ENCODE peak calls at places on chromosomes 11 and 22, in seven cellular contexts. W, L, T, E, S, X and Z are unnamed samples.

GRCh38 chr11:43579171-43579918 is 101.2 kb upstream of the HSD17B12 start:
- DNase-seq in W (peak), L (peak), T (no peak), E (no peak), S (no peak), X (peak), Z (no peak)

GRCh38 chr22:37435970-37436603 is 8.8 kb upstream of the ELFN2 start:
- DNase-seq in W (no peak), L (no peak), T (no peak), E (no peak), S (no peak), X (no peak), Z (no peak)

GRCh38 chr11:1292644-1293618 is 16.5 kb downstream of the TOLLIP start:
- DNase-seq in W (no peak), L (no peak), T (no peak), E (no peak), S (no peak), X (peak), Z (no peak)

GRCh38 chr11:8701891-8702597 is 19.5 kb downstream of the RPL27A start:
- DNase-seq in W (no peak), L (no peak), T (no peak), E (no peak), S (no peak), X (no peak), Z (no peak)

GRCh38 chr11:34208266-34209135 is 103.1 kb downstream of the NAT10 start:
- DNase-seq in W (peak), L (no peak), T (no peak), E (no peak), S (no peak), X (no peak), Z (peak)

GRCh38 chr11:75100314-75100713 is 3.6 kb upstream of the OR2AT4 start:
- DNase-seq in W (peak), L (no peak), T (peak), E (no peak), S (no peak), X (no peak), Z (peak)

GRCh38 chr11:12889243-12889642 is 119.9 kb upstream of the RASSF10 start:
- DNase-seq in W (peak), L (peak), T (peak), E (peak), S (no peak), X (no peak), Z (peak)

GRCh38 chr11:107752954-107753822 is 41.3 kb upstream of the SLN start:
- DNase-seq in W (no peak), L (no peak), T (no peak), E (no peak), S (no peak), X (no peak), Z (no peak)

GRCh38 chr11:97702948-97703347 is 1313.1 kb downstream of the JRKL start:
- DNase-seq in W (no peak), L (no peak), T (no peak), E (no peak), S (no peak), X (no peak), Z (no peak)

GRCh38 chr11:43833657-43834073 is 47.0 kb upstream of the ALKBH3 start:
- DNase-seq in W (peak), L (peak), T (peak), E (no peak), S (peak), X (no peak), Z (peak)

GRCh38 chr11:46290598-46291309 is 13.3 kb downstream of the CREB3L1 start:
- DNase-seq in W (peak), L (peak), T (peak), E (peak), S (peak), X (peak), Z (peak)

GRCh38 chr22:20198527-20199319 is 47.9 kb upstream of the CCDC188 start:
- DNase-seq in W (no peak), L (no peak), T (no peak), E (no peak), S (no peak), X (no peak), Z (no peak)

GRCh38 chr11:116331381-116331780 is 441.4 kb downstream of the BUD13 start:
- DNase-seq in W (no peak), L (no peak), T (no peak), E (no peak), S (no peak), X (no peak), Z (no peak)

GRCh38 chr11:78660451-78660850 is 85.8 kb upstream of the NARS2 start:
- DNase-seq in W (no peak), L (no peak), T (no peak), E (no peak), S (no peak), X (no peak), Z (no peak)

GRCh38 chr11:121426476-121427454 is 25.3 kb upstream of the SORL1 start:
- DNase-seq in W (no peak), L (no peak), T (no peak), E (peak), S (peak), X (peak), Z (no peak)

GRCh38 chr11:123180166-123180565 is 14.9 kb downstream of the CLMP start:
- DNase-seq in W (peak), L (peak), T (no peak), E (no peak), S (no peak), X (no peak), Z (peak)

GRCh38 chr11:6354651-6355485 is 34.6 kb upstream of the CAVIN3 start:
- DNase-seq in W (no peak), L (no peak), T (no peak), E (no peak), S (no peak), X (no peak), Z (no peak)

GRCh38 chr22:30890689-30891442 is 77.7 kb downstream of the MORC2 start:
- DNase-seq in W (peak), L (peak), T (peak), E (no peak), S (peak), X (peak), Z (peak)

GRCh38 chr11:113023228-113023627 is 62.0 kb downstream of the NCAM1 start:
- DNase-seq in W (no peak), L (no peak), T (no peak), E (no peak), S (no peak), X (no peak), Z (no peak)

GRCh38 chr11:78226684-78227680 is 38.3 kb downstream of the USP35 start:
- DNase-seq in W (no peak), L (no peak), T (no peak), E (no peak), S (no peak), X (no peak), Z (no peak)

GRCh38 chr22:41913842-41914534 is 886 bp downstream of the SHISA8 start:
- DNase-seq in W (no peak), L (no peak), T (no peak), E (no peak), S (no peak), X (no peak), Z (no peak)

GRCh38 chr11:581752-582151 is 5.5 kb downstream of the PHRF1 start:
- DNase-seq in W (no peak), L (no peak), T (no peak), E (no peak), S (no peak), X (no peak), Z (no peak)

GRCh38 chr11:34213366-34213765 is 107.9 kb downstream of the NAT10 start:
- DNase-seq in W (peak), L (no peak), T (no peak), E (no peak), S (no peak), X (no peak), Z (no peak)

GRCh38 chr22:49235463-49236300 is 592.0 kb downstream of the BRD1 start:
- DNase-seq in W (no peak), L (no peak), T (no peak), E (no peak), S (no peak), X (no peak), Z (no peak)

GRCh38 chr22:24304067-24304675 is 33.5 kb downstream of the SPECC1L start:
- DNase-seq in W (no peak), L (no peak), T (no peak), E (no peak), S (no peak), X (no peak), Z (no peak)

GRCh38 chr11:76592025-76592914 is 78.3 kb downstream of the LRRC32 start:
- DNase-seq in W (no peak), L (no peak), T (no peak), E (no peak), S (no peak), X (no peak), Z (no peak)

GRCh38 chr22:42428025-42428424 is 4.2 kb downstream of the NFAM1 start:
- DNase-seq in W (no peak), L (no peak), T (no peak), E (no peak), S (no peak), X (no peak), Z (no peak)

GRCh38 chr22:45535400-45535799 is 32.7 kb downstream of the FBLN1 start:
- DNase-seq in W (no peak), L (peak), T (no peak), E (no peak), S (no peak), X (no peak), Z (no peak)

GRCh38 chr22:26632422-26633155 is 10.8 kb downstream of the CRYBA4 start:
- DNase-seq in W (no peak), L (no peak), T (no peak), E (no peak), S (no peak), X (no peak), Z (no peak)
- TF ChIP-seq CTCF in W (no peak), L (no peak), T (no peak), E (no peak), S (no peak), X (no peak), Z (no peak)

DNA sequence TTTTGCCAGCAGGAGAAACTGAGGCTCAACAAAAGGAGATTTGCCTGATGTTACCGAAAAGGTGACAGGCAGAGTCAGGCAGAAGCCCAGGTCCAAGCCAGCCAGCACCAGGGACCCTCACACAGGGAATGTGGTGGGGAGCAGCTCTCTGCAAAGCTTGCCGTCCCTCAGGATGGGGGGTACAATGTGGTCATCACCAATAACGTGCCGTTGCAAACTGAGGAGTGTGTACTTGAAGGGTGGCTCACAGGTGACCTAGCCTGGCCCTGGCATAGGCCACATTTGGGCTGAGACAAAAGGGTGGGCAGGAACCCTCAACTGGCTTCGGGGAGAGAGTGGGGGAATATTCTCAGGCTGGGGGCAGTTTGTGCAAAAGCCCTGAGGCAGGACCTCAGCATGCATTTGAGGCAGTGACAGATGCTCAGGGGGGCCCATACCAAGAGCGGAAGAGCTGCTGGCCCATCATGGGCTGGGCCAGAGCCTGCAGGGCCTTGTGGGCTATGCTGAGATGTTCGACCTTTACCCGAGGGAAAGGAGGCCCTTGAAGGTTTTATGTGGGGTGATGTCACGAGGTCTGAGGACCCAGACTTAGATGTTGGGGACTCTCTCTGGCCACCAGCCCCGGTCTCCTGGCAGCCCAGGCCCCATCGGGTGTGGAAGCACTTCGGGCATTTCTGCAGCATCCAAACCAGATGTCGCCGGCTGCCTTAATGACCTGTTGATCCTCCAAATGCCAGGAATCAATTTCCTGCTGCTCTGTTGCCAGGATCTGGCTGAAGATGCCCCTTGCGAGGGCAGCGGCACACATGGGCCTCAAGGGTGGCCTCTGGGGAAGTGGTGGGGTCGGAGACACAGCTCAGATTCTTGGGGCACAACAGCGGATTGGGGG is 57.4 kb upstream of the SHISAL1 start:
- DNase-seq in W (no peak), L (no peak), T (no peak), E (peak), S (no peak), X (peak), Z (no peak)
- H3K4me3 ChIP-seq in W (no peak), L (no peak), T (no peak), E (no peak), S (no peak), X (no peak), Z (no peak)

GRCh38 chr11:110478410-110478809 is 48.7 kb downstream of the FDX1 start:
- DNase-seq in W (no peak), L (no peak), T (no peak), E (no peak), S (no peak), X (no peak), Z (peak)
- TF ChIP-seq CTCF in W (no peak), L (no peak), T (peak), E (no peak), S (no peak), X (no peak), Z (peak)

GRCh38 chr22:29691636-29692326 is 28.0 kb upstream of the CABP7 start:
- DNase-seq in W (no peak), L (no peak), T (no peak), E (no peak), S (no peak), X (no peak), Z (no peak)
- H3K4me3 ChIP-seq in W (no peak), L (no peak), T (no peak), E (no peak), S (no peak), X (no peak), Z (no peak)

DNA sequence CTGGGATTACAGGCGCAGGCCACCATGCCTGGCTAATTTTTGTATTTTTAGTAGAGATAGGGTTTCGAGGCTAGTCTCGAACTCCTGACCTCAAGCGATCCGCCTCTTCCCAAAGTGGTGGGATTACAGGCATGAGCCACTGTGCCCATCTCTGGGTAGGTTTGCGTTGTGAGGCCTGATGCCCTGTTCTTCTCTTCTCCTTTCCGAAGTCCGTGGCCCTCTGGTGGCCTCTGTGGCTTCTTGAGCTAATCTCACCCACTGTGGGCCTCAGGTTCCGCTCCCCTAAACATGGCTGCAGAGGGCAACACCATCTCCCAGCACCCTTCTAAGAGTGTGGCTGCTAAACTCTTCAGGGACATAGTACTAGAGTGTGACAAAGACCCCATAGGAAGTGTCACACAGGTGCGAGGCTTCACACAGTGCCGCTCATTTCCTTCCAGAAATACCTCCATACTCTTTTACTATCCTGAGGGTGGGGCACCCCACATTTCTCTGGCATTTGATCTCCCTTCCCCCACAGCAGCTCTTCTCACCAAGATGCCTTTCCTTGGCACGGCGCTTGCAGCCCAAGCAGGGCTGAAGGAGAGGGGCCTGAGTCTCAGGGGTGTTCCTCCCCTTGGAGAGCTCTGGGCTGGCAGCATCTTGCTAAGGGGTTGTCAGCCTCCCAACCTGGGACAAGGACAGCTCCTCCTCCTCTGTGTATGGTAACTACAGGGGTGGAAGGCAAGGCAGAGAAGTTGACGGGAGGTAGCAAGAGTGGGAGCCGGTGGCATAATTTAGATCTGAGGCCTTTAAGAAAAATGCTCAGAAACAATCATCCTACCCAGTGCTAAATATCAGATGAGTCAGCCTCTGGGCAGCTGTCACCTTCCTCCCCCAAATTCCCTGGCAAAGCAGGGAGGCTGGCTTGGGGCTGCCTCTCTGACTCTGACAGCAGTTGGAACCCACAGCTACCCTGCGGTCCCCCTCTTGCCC is 6.1 kb downstream of the THY1 start:
- DNase-seq in W (peak), L (peak), T (no peak), E (no peak), S (no peak), X (no peak), Z (no peak)
- TF ChIP-seq CTCF in W (no peak), L (no peak), T (no peak), E (no peak), S (no peak), X (no peak), Z (no peak)

GRCh38 chr11:134742956-134743808 is 331.1 kb upstream of the B3GAT1 start:
- DNase-seq in W (no peak), L (no peak), T (peak), E (no peak), S (no peak), X (no peak), Z (peak)
- H3K4me3 ChIP-seq in W (no peak), L (no peak), T (no peak), E (no peak), S (no peak), X (no peak), Z (no peak)

DNA sequence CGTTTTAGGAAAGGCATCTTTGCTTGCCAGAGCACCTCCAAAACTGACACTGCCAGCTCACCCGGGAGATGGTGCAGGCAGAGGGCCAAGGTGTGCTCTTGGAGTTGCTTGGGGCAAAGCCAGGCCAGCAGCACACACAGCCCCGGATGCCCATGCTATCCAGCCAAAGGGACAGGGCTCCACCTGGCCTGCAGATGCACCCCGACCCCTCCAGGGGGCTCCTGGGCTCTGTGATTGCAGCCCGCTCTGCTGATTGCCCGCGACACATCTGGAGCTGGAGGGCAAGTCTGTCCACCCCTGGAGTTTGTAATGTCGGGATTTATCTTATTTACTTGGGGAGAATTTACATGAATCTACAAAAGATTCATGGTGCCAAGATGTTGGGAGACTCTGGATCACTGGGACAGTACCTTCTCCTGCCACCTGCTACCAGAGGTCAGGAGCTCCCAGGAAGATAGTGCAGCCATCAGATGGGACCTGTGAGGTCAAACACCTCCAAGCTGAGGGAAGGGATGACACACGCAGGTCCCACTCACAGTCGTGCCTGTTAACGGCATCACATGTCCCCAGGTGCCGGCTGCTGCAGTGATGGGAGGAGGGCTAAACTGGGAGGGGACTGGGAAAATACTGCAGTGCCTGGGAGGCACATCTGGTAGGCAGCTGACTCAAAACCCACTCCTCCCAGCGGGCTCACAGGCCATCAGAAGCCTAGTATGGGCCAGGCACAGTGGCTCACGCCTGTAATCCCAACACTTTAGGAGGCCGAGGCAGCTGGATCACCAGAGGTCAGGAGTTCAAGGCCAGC is 17.2 kb downstream of the CBX7 start:
- DNase-seq in W (no peak), L (peak), T (peak), E (peak), S (no peak), X (peak), Z (peak)
- TF ChIP-seq CTCF in W (peak), L (peak), T (peak), E (peak), S (no peak), X (no peak), Z (peak)

DNA sequence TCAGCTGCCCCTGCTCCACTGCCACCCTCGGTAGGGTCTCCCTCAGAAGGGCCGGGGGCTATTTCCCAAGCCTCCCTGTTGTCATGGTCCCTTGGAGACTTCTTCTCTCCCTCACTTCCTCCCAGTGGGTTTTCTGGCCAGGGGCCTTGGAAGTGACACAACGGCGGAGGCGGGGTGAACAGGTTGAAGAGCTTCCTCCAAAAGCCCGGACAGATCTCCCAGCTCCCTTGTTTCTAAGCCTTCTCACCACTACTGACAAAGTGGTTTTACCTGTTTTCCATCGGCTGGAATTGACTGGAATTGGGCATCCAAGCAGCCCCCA is 14.5 kb downstream of the MYH9 start:
- DNase-seq in W (peak), L (no peak), T (no peak), E (no peak), S (no peak), X (peak), Z (no peak)
- H3K4me3 ChIP-seq in W (no peak), L (no peak), T (no peak), E (peak), S (no peak), X (no peak), Z (no peak)

DNA sequence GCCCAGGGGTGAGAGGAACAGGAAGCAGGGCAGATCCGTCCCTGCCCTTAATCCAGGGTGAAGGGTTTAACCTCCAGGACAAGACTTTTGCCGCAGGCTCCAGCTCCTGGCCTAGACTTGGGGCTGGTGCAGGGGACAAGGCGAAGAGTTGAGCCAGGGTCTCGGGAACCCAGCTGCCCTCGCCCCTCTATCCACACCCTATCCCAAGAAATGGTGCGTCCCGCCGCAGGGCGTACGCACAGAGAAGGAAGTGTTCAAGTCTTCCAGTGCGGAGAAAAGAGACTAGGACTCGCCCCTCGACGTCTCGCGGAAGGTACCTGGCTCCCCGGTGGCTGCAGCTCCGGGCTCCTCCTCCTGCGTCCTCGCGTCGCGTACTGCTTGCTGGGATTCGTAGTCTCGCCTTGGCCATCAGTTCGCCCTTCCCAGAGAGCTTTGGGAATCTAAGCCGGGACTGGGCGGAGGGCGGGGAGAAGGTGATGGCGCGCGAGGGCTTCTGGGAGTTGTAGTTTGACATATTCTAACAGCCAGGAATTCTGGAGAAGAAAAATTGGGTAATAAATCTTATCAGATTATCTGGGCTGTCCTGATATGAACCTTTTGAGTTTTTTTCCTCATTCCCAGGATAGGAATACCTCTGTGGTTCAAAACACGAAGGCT is at the start of gene ZMAT5:
- DNase-seq in W (peak), L (peak), T (peak), E (peak), S (peak), X (peak), Z (peak)
- TF ChIP-seq CTCF in W (no peak), L (no peak), T (no peak), E (no peak), S (no peak), X (no peak), Z (no peak)